ENCODE peak calls at places on chromosomes 6 and 20, in eight cellular contexts. T is stimulated activated CD4-positive, alpha-beta T cell treated with anti-CD3 and anti-CD28 coated beads, Interleukin-1b, Interleukin-23, amount 100 ng/mL, for 4 hours; K is activated CD4-positive, alpha-beta T cell treated with anti-CD3 and anti-CD28 coated beads for 1 hour; C is cardiac fibroblast; G is foreskin fibroblast; R is spleen; N is NCI-H345; U is RPMI7951. V is an unnamed sample.

GRCh38 chr6:49198015-49198414 is 265.0 kb downstream of the MMUT start:
- DNase-seq in K (no peak), T (no peak), G (no peak), N (no peak), R (no peak), C (no peak), U (no peak), V (no peak)

GRCh38 chr6:135535989-135536414 is 38.5 kb upstream of the AHI1 start:
- DNase-seq in N (peak; percentile 51), C (peak; percentile 95), K (no peak), U (peak; percentile 74), T (no peak), G (peak; percentile 92), R (no peak), V (no peak)

GRCh38 chr6:38151580-38152500 is 332.3 kb downstream of the ZFAND3 start:
- DNase-seq in C (no peak), R (no peak), K (no peak), N (no peak), G (no peak), T (no peak), U (no peak), V (no peak)

GRCh38 chr6:106145144-106145543 is 59.0 kb downstream of the PRDM1 start:
- DNase-seq in K (no peak), U (no peak), N (no peak), C (no peak), R (no peak), T (no peak), G (no peak), V (no peak)

GRCh38 chr6:32627831-32628230 is 9.4 kb upstream of the HLA-DQA1 start:
- DNase-seq in G (peak; percentile 41), U (no peak), N (no peak), T (no peak), C (no peak), R (no peak), K (no peak), V (no peak)

GRCh38 chr6:42367353-42368011 is 84.2 kb downstream of the TRERF1 start:
- DNase-seq in C (no peak), N (no peak), U (peak; percentile 28), K (no peak), T (no peak), G (peak; percentile 51), R (peak; percentile 83), V (no peak)

GRCh38 chr6:50720623-50721022 is 7.3 kb downstream of the TFAP2D start:
- DNase-seq in K (no peak), N (no peak), U (no peak), R (no peak), G (no peak), T (no peak), C (no peak), V (no peak)

GRCh38 chr6:29516108-29516507 is 28.4 kb upstream of the MAS1L start:
- DNase-seq in C (no peak), U (peak; percentile 89), K (no peak), T (peak; percentile 5), N (no peak), G (peak; percentile 4), R (no peak), V (peak; percentile 85)

GRCh38 chr6:33117826-33118277 is 42.1 kb downstream of the HLA-DPB1 start:
- DNase-seq in T (no peak), N (no peak), G (no peak), K (no peak), C (no peak), R (no peak), U (no peak), V (no peak)

GRCh38 chr6:50277774-50278173 is 228.0 kb upstream of the DEFB112 start:
- DNase-seq in C (no peak), G (no peak), U (no peak), K (no peak), T (no peak), R (no peak), N (no peak), V (no peak)

GRCh38 chr20:51624157-51624731 is 81.7 kb upstream of the NFATC2 start:
- DNase-seq in R (peak; percentile 87), T (peak; percentile 47), K (peak; percentile 35), C (peak; percentile 68), U (peak; percentile 81), N (no peak), G (peak; percentile 76), V (no peak)

GRCh38 chr6:32079566-32080290 is 29.4 kb downstream of the TNXB start:
- DNase-seq in K (no peak), C (no peak), U (no peak), N (no peak), G (peak; percentile 11), R (peak; percentile 23), T (no peak), V (no peak)

GRCh38 chr20:63167026-63167917 is 48.7 kb downstream of the YTHDF1 start:
- DNase-seq in R (no peak), K (no peak), G (no peak), T (no peak), C (no peak), U (peak; percentile 54), N (no peak), V (no peak)

V was measured in epithelial cell of prostate.